ENCODE peak calls at places on chromosomes 11 and 22, in eight cellular contexts. I is MM.1S, F is GM23338, K is GM13977, C is HFFc6, M is HS-5, Z is lung, L is neuronal stem cell. W is an unnamed sample.

GRCh38 chr11:15695096-15695721 is 580.5 kb downstream of the INSC start:
- DNase-seq in I (no peak), F (no peak), K (no peak), C (no peak), M (no peak), Z (no peak), L (no peak), W (no peak)

GRCh38 chr22:17954200-17954859 is 70.0 kb downstream of the MICAL3 start:
- DNase-seq in I (no peak), F (no peak), K (no peak), C (no peak), M (no peak), Z (no peak), L (no peak), W (no peak)

GRCh38 chr22:26276530-26277200 is 107.4 kb downstream of the SEZ6L start:
- DNase-seq in I (no peak), F (peak; percentile 21), K (no peak), C (no peak), M (no peak), Z (no peak), L (no peak), W (no peak)

GRCh38 chr22:19062909-19063308 is 59.3 kb downstream of the DGCR2 start:
- DNase-seq in I (no peak), F (no peak), K (no peak), C (no peak), M (no peak), Z (no peak), L (no peak), W (no peak)

GRCh38 chr11:117818036-117818858 is 6.3 kb downstream of the FXYD2 start:
- DNase-seq in I (no peak), F (no peak), K (peak; percentile 71), C (no peak), M (no peak), Z (no peak), L (no peak), W (no peak)

GRCh38 chr22:20977019-20977418 is 5.1 kb upstream of the LZTR1 start:
- DNase-seq in I (no peak), F (no peak), K (no peak), C (no peak), M (no peak), Z (no peak), L (no peak), W (no peak)

GRCh38 chr22:31586137-31586920 is 75.7 kb downstream of the PISD start:
- DNase-seq in I (no peak), F (no peak), K (no peak), C (peak; percentile 85), M (no peak), Z (no peak), L (no peak), W (no peak)

GRCh38 chr11:92980291-92980690 is 10.8 kb downstream of the MTNR1B start:
- DNase-seq in I (no peak), F (no peak), K (no peak), C (no peak), M (no peak), Z (no peak), L (no peak), W (no peak)

GRCh38 chr11:102661040-102661439 is 35.9 kb upstream of the MMP20 start:
- DNase-seq in I (no peak), F (no peak), K (no peak), C (no peak), M (no peak), Z (no peak), L (no peak), W (no peak)

GRCh38 chr22:27105142-27106025 is 448.0 kb downstream of the MIAT start:
- DNase-seq in I (no peak), F (no peak), K (no peak), C (peak; percentile 83), M (no peak), Z (no peak), L (no peak), W (no peak)

GRCh38 chr11:66268953-66269906 is 791 bp downstream of the RAB1B start:
- DNase-seq in I (no peak), F (peak; percentile 72), K (no peak), C (peak; percentile 50), M (no peak), Z (no peak), L (no peak), W (no peak)

GRCh38 chr11:9906043-9906791 is 242.3 kb downstream of the SWAP70 start:
- DNase-seq in I (no peak), F (peak; percentile 86), K (no peak), C (peak; percentile 98), M (peak; percentile 99), Z (no peak), L (no peak), W (no peak)

GRCh38 chr22:50022171-50022819 is 9.7 kb upstream of the IL17REL start:
- DNase-seq in I (no peak), F (no peak), K (no peak), C (no peak), M (no peak), Z (no peak), L (no peak), W (no peak)

GRCh38 chr11:96187779-96188624 is 155.0 kb downstream of the MAML2 start:
- DNase-seq in I (no peak), F (no peak), K (no peak), C (peak; percentile 87), M (peak; percentile 64), Z (no peak), L (no peak), W (no peak)

GRCh38 chr11:59191095-59191494 is 19.2 kb downstream of the DTX4 start:
- DNase-seq in I (no peak), F (no peak), K (no peak), C (no peak), M (no peak), Z (no peak), L (no peak), W (no peak)

GRCh38 chr22:47658182-47658581 is 895.7 kb downstream of the TBC1D22A start:
- DNase-seq in I (no peak), F (no peak), K (no peak), C (no peak), M (no peak), Z (no peak), L (no peak), W (no peak)

GRCh38 chr22:50218153-50218995 is 17.6 kb downstream of the SELENOO start:
- DNase-seq in I (no peak), F (no peak), K (no peak), C (no peak), M (no peak), Z (no peak), L (no peak), W (no peak)

GRCh38 chr11:64568584-64569140 is 22.4 kb upstream of the SLC22A12 start:
- DNase-seq in I (no peak), F (no peak), K (no peak), C (no peak), M (no peak), Z (no peak), L (no peak), W (no peak)

GRCh38 chr11:118530180-118530682 is 761 bp upstream of the TMEM25 start:
- DNase-seq in I (no peak), F (no peak), K (no peak), C (no peak), M (no peak), Z (no peak), L (no peak), W (no peak)

GRCh38 chr22:32199341-32199740 is 5.5 kb downstream of the RFPL2 start:
- DNase-seq in I (no peak), F (no peak), K (no peak), C (no peak), M (no peak), Z (peak; percentile 6), L (no peak), W (no peak)